ENCODE peak calls at places on chromosome 16, in four cellular contexts. C, Y, P and B are unnamed samples.
A peak's percentile ranks its signal among the peaks of the same experiment; 100 is the strongest.

GRCh38 chr16:30132591-30132990 is 9.6 kb upstream of the MAPK3 start:
- DNase-seq in C (no peak), Y (no peak), P (no peak), B (no peak)

GRCh38 chr16:72905581-72905980 is 142.3 kb downstream of the ZFHX3 start:
- DNase-seq in C (no peak), Y (no peak), P (peak; percentile 23), B (no peak)

GRCh38 chr16:2042171-2042570 is 5.5 kb downstream of the NTHL1 start:
- DNase-seq in C (no peak), Y (no peak), P (no peak), B (no peak)

GRCh38 chr16:81616321-81617020 is 162.6 kb upstream of the PLCG2 start:
- DNase-seq in C (no peak), Y (peak; percentile 49), P (no peak), B (peak; percentile 80)

GRCh38 chr16:53433930-53434435 is 288 bp upstream of the RBL2 start:
- DNase-seq in C (no peak), Y (no peak), P (no peak), B (no peak)

GRCh38 chr16:21184834-21185233 is 26.4 kb downstream of the LDAF1 start:
- DNase-seq in C (no peak), Y (no peak), P (no peak), B (no peak)

GRCh38 chr16:46482895-46483294 is 138.3 kb downstream of the SHCBP1 start:
- DNase-seq in C (no peak), Y (no peak), P (no peak), B (no peak)

GRCh38 chr16:87123356-87124001 is 193.7 kb downstream of the C16orf95 start:
- DNase-seq in C (no peak), Y (no peak), P (no peak), B (no peak)

GRCh38 chr16:80460004-80460403 is 80.8 kb upstream of the DYNLRB2 start:
- DNase-seq in C (no peak), Y (no peak), P (no peak), B (no peak)

GRCh38 chr16:81319221-81319912 is 4.6 kb downstream of the GAN start:
- DNase-seq in C (no peak), Y (no peak), P (peak; percentile 26), B (no peak)

GRCh38 chr16:23380501-23380951 is 72.5 kb downstream of the COG7 start:
- DNase-seq in C (no peak), Y (no peak), P (no peak), B (no peak)

GRCh38 chr16:17497648-17498047 is 26.9 kb upstream of the XYLT1 start:
- DNase-seq in C (no peak), Y (no peak), P (no peak), B (no peak)

GRCh38 chr16:19524356-19524865 is 669 bp downstream of the CCP110 start:
- DNase-seq in C (no peak), Y (no peak), P (no peak), B (peak; percentile 20)

GRCh38 chr16:89553733-89554132 is 6.7 kb upstream of the RPL13 start:
- DNase-seq in C (no peak), Y (no peak), P (no peak), B (no peak)

GRCh38 chr16:57764341-57765159 is 29.0 kb downstream of the KATNB1 start:
- DNase-seq in C (peak; percentile 67), Y (peak; percentile 97), P (peak; percentile 88), B (peak; percentile 65)

GRCh38 chr16:59848314-59848713 is 1114.2 kb upstream of the GOT2 start:
- DNase-seq in C (no peak), Y (no peak), P (no peak), B (no peak)

GRCh38 chr16:8660841-8661301 is 13.5 kb upstream of the ABAT start:
- DNase-seq in C (peak; percentile 22), Y (peak; percentile 84), P (peak; percentile 75), B (peak; percentile 60)

GRCh38 chr16:10883004-10883403 is 6.0 kb downstream of the CIITA start:
- DNase-seq in C (no peak), Y (no peak), P (no peak), B (no peak)

GRCh38 chr16:86951831-86952598 is 365.2 kb downstream of the C16orf95 start:
- DNase-seq in C (peak; percentile 96), Y (no peak), P (peak; percentile 96), B (no peak)

GRCh38 chr16:17227278-17227677 is 243.5 kb downstream of the XYLT1 start:
- DNase-seq in C (no peak), Y (peak; percentile 66), P (peak; percentile 38), B (no peak)

GRCh38 chr16:27347930-27348685 is 34.3 kb downstream of the IL4R start:
- DNase-seq in C (no peak), Y (no peak), P (peak; percentile 61), B (no peak)

GRCh38 chr16:27346818-27347217 is 33.0 kb downstream of the IL4R start:
- DNase-seq in C (no peak), Y (no peak), P (no peak), B (no peak)

GRCh38 chr16:27352026-27352425 is 38.3 kb downstream of the IL4R start:
- DNase-seq in C (no peak), Y (no peak), P (no peak), B (no peak)

GRCh38 chr16:27349276-27349675 is 35.5 kb downstream of the IL4R start:
- DNase-seq in C (no peak), Y (no peak), P (no peak), B (no peak)

GRCh38 chr16:27350006-27350405 is 36.2 kb downstream of the IL4R start:
- DNase-seq in C (no peak), Y (no peak), P (no peak), B (no peak)
- TF ChIP-seq CTCF in C (no peak), Y (no peak), P (no peak), B (no peak)

GRCh38 chr16:495127-495748 is 32.3 kb upstream of the CAPN15 start:
- DNase-seq in C (no peak), Y (peak; percentile 82), P (peak; percentile 51), B (peak; percentile 64)
- TF ChIP-seq CTCF in C (peak; percentile 62), Y (peak; percentile 70), P (peak; percentile 39), B (peak; percentile 20)

GRCh38 chr16:85378145-85379040 is 234.7 kb upstream of the GSE1 start:
- DNase-seq in C (no peak), Y (no peak), P (no peak), B (no peak)

GRCh38 chr16:85375282-85375681 is 237.8 kb upstream of the GSE1 start:
- DNase-seq in C (no peak), Y (no peak), P (no peak), B (no peak)

GRCh38 chr16:85377388-85378144 is 235.6 kb upstream of the GSE1 start:
- DNase-seq in C (no peak), Y (no peak), P (no peak), B (no peak)

GRCh38 chr16:85374571-85374872 is 238.6 kb upstream of the GSE1 start:
- DNase-seq in C (no peak), Y (no peak), P (no peak), B (no peak)

GRCh38 chr16:85376292-85377095 is 236.6 kb upstream of the GSE1 start:
- DNase-seq in C (no peak), Y (no peak), P (peak; percentile 65), B (no peak)
- TF ChIP-seq CTCF in C (no peak), Y (no peak), P (no peak), B (no peak)

GRCh38 chr16:7513429-7513828 is 180.8 kb downstream of the RBFOX1 start:
- DNase-seq in C (no peak), Y (peak; percentile 42), P (no peak), B (no peak)
- TF ChIP-seq CTCF in C (peak; percentile 21), Y (peak; percentile 65), P (no peak), B (peak; percentile 4)

GRCh38 chr16:48524348-48525200 is 85.4 kb downstream of the N4BP1 start:
- DNase-seq in C (no peak), Y (no peak), P (no peak), B (no peak)

GRCh38 chr16:48526958-48527331 is 83.0 kb downstream of the N4BP1 start:
- DNase-seq in C (no peak), Y (no peak), P (no peak), B (no peak)

GRCh38 chr16:48525201-48526057 is 84.6 kb downstream of the N4BP1 start:
- DNase-seq in C (no peak), Y (no peak), P (no peak), B (no peak)

GRCh38 chr16:48523415-48524204 is 86.4 kb downstream of the N4BP1 start:
- DNase-seq in C (no peak), Y (no peak), P (no peak), B (no peak)

DNA sequence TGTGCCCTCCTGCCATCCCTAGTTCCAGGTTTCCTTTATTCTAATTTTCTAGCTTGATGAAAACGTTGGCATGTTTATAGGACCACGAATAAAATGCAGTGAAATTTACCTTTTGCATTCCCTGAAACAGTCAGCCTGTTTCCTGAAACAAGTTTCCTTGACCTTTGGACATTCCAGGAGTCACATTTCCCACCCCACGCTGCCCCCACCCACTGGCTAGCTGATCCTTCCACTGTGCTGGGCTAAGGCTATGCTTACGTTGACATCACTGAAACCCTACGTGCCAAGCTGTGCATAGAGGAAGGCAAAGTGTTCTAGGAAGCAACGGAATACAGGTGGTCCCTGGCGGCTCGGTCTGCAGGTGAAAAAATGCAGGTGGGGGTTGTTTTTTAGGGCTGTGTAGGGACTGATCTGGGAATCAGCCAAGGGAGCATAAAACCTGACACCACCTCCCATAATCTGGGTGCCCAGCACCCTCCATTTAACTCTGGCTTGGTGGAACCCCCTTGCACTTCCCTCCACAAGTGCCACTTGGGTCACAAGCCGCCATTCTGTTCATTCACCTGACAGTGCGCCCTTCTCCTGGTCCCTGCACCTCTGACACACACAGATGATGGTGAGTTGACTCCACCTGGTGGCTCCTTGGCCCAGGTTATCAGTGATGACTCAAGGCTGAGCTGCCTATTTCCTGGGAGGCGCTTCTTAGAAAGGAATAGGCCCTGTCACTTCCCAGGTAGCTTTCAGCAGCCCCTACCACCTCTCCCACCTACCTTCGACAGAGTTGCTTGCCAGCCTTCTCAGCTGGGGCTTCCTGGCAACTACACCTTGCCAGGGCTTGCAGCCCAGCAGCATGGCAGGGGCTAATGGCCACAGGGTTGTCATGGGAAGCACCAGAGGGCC is 83.7 kb downstream of the N4BP1 start:
- DNase-seq in C (no peak), Y (peak; percentile 86), P (peak; percentile 84), B (peak; percentile 73)
- TF ChIP-seq CTCF in C (peak; percentile 10), Y (peak; percentile 72), P (peak; percentile 69), B (peak; percentile 62)

DNA sequence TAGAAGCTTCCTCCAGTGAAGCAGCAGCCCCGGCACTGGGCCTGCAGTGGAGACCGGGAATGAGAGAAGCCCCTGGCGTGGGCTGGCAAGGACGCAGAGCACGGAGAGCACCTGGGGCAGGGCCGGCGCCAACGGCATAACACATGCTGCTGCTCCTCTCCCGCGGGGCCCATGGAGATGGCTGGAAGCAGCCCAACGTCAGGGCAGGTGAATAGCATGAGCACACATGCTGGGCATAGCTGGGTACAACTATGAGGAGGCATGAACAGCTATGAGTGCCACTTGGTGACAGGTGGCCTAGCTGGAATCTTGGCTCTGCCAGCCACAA is 46.4 kb downstream of the IRF8 start:
- DNase-seq in C (no peak), Y (no peak), P (no peak), B (no peak)
- TF ChIP-seq CTCF in C (no peak), Y (no peak), P (no peak), B (no peak)

GRCh38 chr16:4263504-4264436 is 9.1 kb downstream of the TFAP4 start:
- DNase-seq in C (peak; percentile 87), Y (peak; percentile 95), P (no peak), B (no peak)
- TF ChIP-seq CTCF in C (no peak), Y (no peak), P (no peak), B (no peak)